ENCODE peak calls at places on chromosomes 11 and 22, in ten cellular contexts. M, H, I, E, C, D, B, P, Y and S are unnamed samples.
A peak's percentile ranks its signal among the peaks of the same experiment; 100 is the strongest.

GRCh38 chr11:10927533-10927932 is 69.7 kb upstream of the ZBED5 start:
- DNase-seq in I (no peak), M (no peak), Y (no peak), P (peak; percentile 55), E (no peak), C (no peak), H (peak; percentile 30), D (no peak), B (no peak), S (no peak)

GRCh38 chr11:35427158-35427557 is 7.8 kb upstream of the SLC1A2 start:
- DNase-seq in D (no peak), M (no peak), C (no peak), P (no peak), E (peak; percentile 77), B (no peak), H (peak; percentile 78), I (no peak), Y (peak; percentile 77), S (no peak)

GRCh38 chr22:25774575-25775026 is 32.6 kb downstream of the MYO18B start:
- DNase-seq in B (no peak), P (no peak), M (no peak), C (no peak), H (peak; percentile 18), I (no peak), E (no peak), Y (no peak), D (no peak), S (no peak)

GRCh38 chr22:36455571-36456458 is 25.6 kb downstream of the TXN2 start:
- DNase-seq in I (no peak), C (no peak), B (no peak), P (no peak), H (no peak), E (no peak), M (no peak), D (no peak), Y (no peak), S (no peak)

GRCh38 chr11:60798631-60799030 is 13.5 kb downstream of the MS4A10 start:
- DNase-seq in Y (no peak), B (peak; percentile 42), D (no peak), C (no peak), E (no peak), M (no peak), H (no peak), I (no peak), P (no peak), S (no peak)

GRCh38 chr11:64865286-64866172 is 12.9 kb downstream of the EHD1 start:
- DNase-seq in B (no peak), I (no peak), E (peak; percentile 95), P (no peak), C (no peak), D (no peak), Y (peak; percentile 81), M (no peak), H (peak; percentile 92), S (no peak)

GRCh38 chr11:11620251-11620965 is 1.4 kb downstream of the GALNT18 start:
- DNase-seq in E (peak; percentile 27), I (no peak), C (peak; percentile 84), Y (peak; percentile 80), D (peak; percentile 48), B (peak; percentile 65), M (peak; percentile 39), H (peak; percentile 50), P (peak; percentile 73), S (no peak)

GRCh38 chr11:55942785-55943392 is 6.7 kb upstream of the OR5I1 start:
- DNase-seq in H (peak; percentile 49), I (peak; percentile 22), Y (no peak), B (no peak), M (no peak), D (peak; percentile 64), E (peak; percentile 4), C (no peak), P (no peak), S (no peak)

GRCh38 chr11:67416416-67417335 is 1.2 kb downstream of the CARNS1 start:
- DNase-seq in Y (peak; percentile 83), I (no peak), B (no peak), H (peak; percentile 37), C (peak; percentile 78), D (no peak), E (peak; percentile 18), M (no peak), P (no peak), S (no peak)

GRCh38 chr11:76578655-76579046 is 91.9 kb downstream of the LRRC32 start:
- DNase-seq in P (no peak), M (peak; percentile 83), I (no peak), C (peak; percentile 68), B (peak; percentile 35), D (no peak), Y (peak; percentile 85), E (no peak), H (no peak), S (no peak)

GRCh38 chr11:12008790-12009616 is 577 bp upstream of the DKK3 start:
- DNase-seq in P (peak; percentile 14), D (peak; percentile 89), I (no peak), C (peak; percentile 69), Y (peak; percentile 74), E (peak; percentile 45), B (no peak), M (peak; percentile 54), H (peak; percentile 28), S (no peak)

GRCh38 chr11:12111482-12112149 is 1.2 kb downstream of the MICAL2 start:
- DNase-seq in B (no peak), P (no peak), H (peak; percentile 37), C (no peak), M (no peak), E (no peak), Y (peak; percentile 82), I (no peak), D (no peak), S (no peak)

GRCh38 chr11:77055913-77056312 is 10.9 kb upstream of the CAPN5 start:
- DNase-seq in P (no peak), B (no peak), H (no peak), D (no peak), I (no peak), C (no peak), E (no peak), Y (no peak), M (no peak), S (no peak)

GRCh38 chr11:132106336-132106982 is 736.0 kb downstream of the NTM start:
- DNase-seq in B (no peak), P (no peak), H (no peak), M (no peak), E (no peak), Y (no peak), C (no peak), I (no peak), D (no peak), S (no peak)

GRCh38 chr11:113994077-113994954 is 19.4 kb downstream of the HTR3A start:
- DNase-seq in M (no peak), P (no peak), E (peak; percentile 17), I (no peak), Y (no peak), D (peak; percentile 36), C (no peak), H (peak; percentile 27), B (no peak), S (no peak)

GRCh38 chr11:78465169-78465942 is 47.7 kb upstream of the GAB2 start:
- DNase-seq in M (no peak), E (no peak), C (no peak), I (no peak), D (no peak), Y (no peak), B (no peak), P (peak; percentile 35), H (no peak), S (no peak)

GRCh38 chr11:80107415-80107814 is 666.6 kb upstream of the TENM4 start:
- DNase-seq in I (no peak), Y (no peak), H (no peak), P (no peak), D (no peak), C (no peak), M (no peak), E (no peak), B (no peak), S (no peak)

GRCh38 chr11:102172127-102172848 is 62.0 kb downstream of the YAP1 start:
- DNase-seq in I (no peak), Y (peak; percentile 78), H (peak; percentile 86), E (peak; percentile 80), D (no peak), C (no peak), M (no peak), B (no peak), P (no peak), S (no peak)
- H3K27ac ChIP-seq in I (no peak overlapping the region), Y (peak overlapping the region; percentile 87), H (peak overlapping the region; percentile 80), E (peak overlapping the region; percentile 87), D (no peak overlapping the region), C (no peak overlapping the region), M (peak overlapping the region; percentile 83), B (no peak overlapping the region), P (no peak overlapping the region), S (no peak overlapping the region)

GRCh38 chr22:49087163-49087562 is 740.5 kb downstream of the BRD1 start:
- DNase-seq in E (no peak), B (no peak), M (no peak), D (no peak), Y (no peak), I (no peak), P (no peak), C (peak; percentile 21), H (no peak), S (no peak)
- H3K4me1 ChIP-seq in E (no peaks in the 10 kb centered on the region), B (no peaks in the 10 kb centered on the region), M (no peaks in the 10 kb centered on the region), D (no peaks in the 10 kb centered on the region), Y (no peaks in the 10 kb centered on the region), I (no peaks in the 10 kb centered on the region), P (no peaks in the 10 kb centered on the region), C (no peaks in the 10 kb centered on the region), H (no peaks in the 10 kb centered on the region), S (no peaks in the 10 kb centered on the region)

GRCh38 chr11:112584674-112585073 is 324.0 kb upstream of the PLET1 start:
- DNase-seq in B (no peak), H (no peak), D (peak; percentile 41), C (no peak), I (no peak), E (no peak), M (no peak), P (no peak), Y (no peak), S (no peak)

GRCh38 chr11:112580864-112581263 is 320.2 kb upstream of the PLET1 start:
- DNase-seq in E (peak; percentile 24), M (no peak), Y (no peak), I (no peak), B (no peak), C (no peak), D (no peak), H (peak; percentile 18), P (no peak), S (no peak)

GRCh38 chr11:112581747-112582146 is 321.1 kb upstream of the PLET1 start:
- DNase-seq in B (no peak), H (no peak), M (no peak), Y (no peak), D (no peak), P (no peak), C (no peak), I (no peak), E (no peak), S (no peak)

GRCh38 chr11:112582366-112582765 is 321.7 kb upstream of the PLET1 start:
- DNase-seq in Y (no peak), D (no peak), B (no peak), C (no peak), E (no peak), H (no peak), P (no peak), I (no peak), M (no peak), S (no peak)

GRCh38 chr11:112583246-112583893 is 322.7 kb upstream of the PLET1 start:
- DNase-seq in E (no peak), I (no peak), H (no peak), D (no peak), M (no peak), B (no peak), Y (no peak), C (no peak), P (no peak), S (no peak)
- H3K4me3 ChIP-seq in E (no peak overlapping the region), I (no peak overlapping the region), H (no peak overlapping the region), D (no peak overlapping the region), M (no peak overlapping the region), B (no peak overlapping the region), Y (no peak overlapping the region), C (no peak overlapping the region), P (no peak overlapping the region), S (no peak overlapping the region)

GRCh38 chr11:72808415-72808814 is 5.8 kb upstream of the ATG16L2 start:
- DNase-seq in P (no peak), B (no peak), E (no peak), Y (no peak), I (no peak), D (no peak), M (no peak), H (peak; percentile 24), C (no peak), S (no peak)
- H3K27ac ChIP-seq in P (no peak overlapping the region), B (no peak overlapping the region), E (no peak overlapping the region), Y (no peak overlapping the region), I (no peak overlapping the region), D (no peak overlapping the region), M (no peak overlapping the region), H (no peak overlapping the region), C (peak overlapping the region; percentile 75), S (no peak overlapping the region)